ENCODE peak calls at places on chromosomes 3 and 15, in four cellular contexts. Q is iris pigment epithelial cell, O is occipital lobe, H is T-helper 2 cell. R is an unnamed sample.

GRCh38 chr3:107285197-107285596 is 92.0 kb upstream of the CCDC54 start:
- DNase-seq in H (no peak), O (no peak), Q (peak; percentile 68), R (peak; percentile 26)

GRCh38 chr3:150349314-150350097 is 58.6 kb upstream of the TSC22D2 start:
- DNase-seq in O (peak; percentile 81), Q (no peak), H (no peak), R (no peak)

GRCh38 chr3:133927543-133928066 is 31.9 kb upstream of the RAB6B start:
- DNase-seq in O (no peak), Q (no peak), H (peak; percentile 59), R (no peak)

GRCh38 chr3:191306428-191306827 is 22.8 kb upstream of the CCDC50 start:
- DNase-seq in O (no peak), H (no peak), Q (no peak), R (no peak)

GRCh38 chr15:89783111-89783860 is 7.2 kb downstream of the MESP2 start:
- DNase-seq in Q (no peak), H (no peak), O (no peak), R (peak; percentile 29)

GRCh38 chr15:55407631-55407948 is 569 bp downstream of the CCPG1 start:
- DNase-seq in H (no peak), Q (peak; percentile 27), O (no peak), R (peak; percentile 23)

GRCh38 chr3:59482684-59483083 is 432.9 kb upstream of the CFAP20DC start:
- DNase-seq in H (no peak), Q (no peak), O (no peak), R (no peak)

GRCh38 chr15:95556225-95556624 is 774.3 kb upstream of the NR2F2 start:
- DNase-seq in Q (peak; percentile 78), O (no peak), H (no peak), R (peak; percentile 50)

GRCh38 chr3:51673802-51674654 is 3.0 kb downstream of the TEX264 start:
- DNase-seq in Q (no peak), H (no peak), O (no peak), R (no peak)